ENCODE peak calls at places on chromosomes 1 and 21, in ten cellular contexts. Y is foreskin fibroblast; G is posterior vena cava; W is stomach; I is glutamatergic neuron; S is neuronal stem cell; B is activated T-cell treated with anti-CD3 and anti-CD28 coated beads, Interleukin-2, amount 50 U/mL, for 72 hours; O is caudate nucleus; E is stimulated activated CD8-positive, alpha-beta memory T cell treated with anti-CD3 and anti-CD28 coated beads, Interleukin-15, amount 100 ng/mL, for 4 hours; J is fibroblast of lung. K is an unnamed sample.

GRCh38 chr1:71154454-71154853 is 73.6 kb upstream of the ZRANB2 start:
- DNase-seq in Y (no peak), G (no peak), W (no peak), I (no peak), S (no peak), B (no peak), O (no peak), E (no peak), J (no peak), K (no peak)

GRCh38 chr1:109229531-109230127 is 15.9 kb downstream of the SARS1 start:
- DNase-seq in Y (no peak), G (no peak), W (no peak), I (peak; percentile 70), S (peak; percentile 94), B (no peak), O (peak; percentile 85), E (no peak), J (no peak), K (no peak)

GRCh38 chr1:59766463-59766862 is 48.3 kb upstream of the HOOK1 start:
- DNase-seq in Y (peak; percentile 52), G (no peak), W (no peak), I (no peak), S (no peak), B (no peak), O (no peak), E (no peak), J (no peak), K (no peak)

GRCh38 chr1:16032388-16033100 is 10.7 kb downstream of the CLCNKA start:
- DNase-seq in Y (peak; percentile 93), G (peak; percentile 95), W (peak; percentile 88), I (peak; percentile 95), S (peak; percentile 88), B (peak; percentile 74), O (peak; percentile 59), E (no peak), J (peak; percentile 79), K (no peak)

GRCh38 chr1:183522104-183522503 is 49.8 kb downstream of the SMG7 start:
- DNase-seq in Y (no peak), G (no peak), W (no peak), I (no peak), S (no peak), B (no peak), O (no peak), E (no peak), J (no peak), K (no peak)

GRCh38 chr1:191671236-191671635 is 487.0 kb upstream of the RGS18 start:
- DNase-seq in Y (peak; percentile 70), G (no peak), W (no peak), I (no peak), S (no peak), B (no peak), O (no peak), E (no peak), J (peak; percentile 78), K (no peak)

GRCh38 chr1:11059990-11060948 is at the start of gene SRM:
- DNase-seq in Y (peak; percentile 98), G (peak; percentile 97), W (peak; percentile 95), I (peak; percentile 94), S (peak; percentile 90), B (peak; percentile 96), O (peak; percentile 88), E (peak; percentile 89), J (peak; percentile 86), K (peak; percentile 76)

GRCh38 chr21:16179732-16180131 is 449.9 kb downstream of the USP25 start:
- DNase-seq in Y (no peak), G (no peak), W (no peak), I (no peak), S (no peak), B (no peak), O (no peak), E (no peak), J (peak; percentile 37), K (no peak)

GRCh38 chr1:22408180-22408579 is 43.5 kb upstream of the ZBTB40 start:
- DNase-seq in Y (no peak), G (no peak), W (no peak), I (peak; percentile 48), S (no peak), B (no peak), O (no peak), E (no peak), J (no peak), K (no peak)

GRCh38 chr1:43978264-43978550 is 803 bp upstream of the B4GALT2 start:
- DNase-seq in Y (no peak), G (no peak), W (no peak), I (no peak), S (no peak), B (no peak), O (no peak), E (no peak), J (no peak), K (no peak)

GRCh38 chr1:203215573-203215972 is 13.9 kb downstream of the CHIT1 start:
- DNase-seq in Y (no peak), G (no peak), W (no peak), I (peak; percentile 29), S (no peak), B (no peak), O (no peak), E (no peak), J (no peak), K (no peak)

GRCh38 chr1:165884690-165885304 is 57.4 kb downstream of the UCK2 start:
- DNase-seq in Y (no peak), G (no peak), W (no peak), I (no peak), S (no peak), B (no peak), O (no peak), E (no peak), J (no peak), K (no peak)

GRCh38 chr1:8073116-8073855 is 47.2 kb upstream of the ERRFI1 start:
- DNase-seq in Y (no peak), G (no peak), W (no peak), I (no peak), S (no peak), B (no peak), O (no peak), E (no peak), J (no peak), K (no peak)

GRCh38 chr21:45289655-45290515 is 2.2 kb upstream of the POFUT2 start:
- DNase-seq in Y (peak; percentile 49), G (no peak), W (peak; percentile 18), I (no peak), S (no peak), B (no peak), O (no peak), E (no peak), J (peak; percentile 20), K (no peak)

GRCh38 chr1:226362346-226362745 is 45.5 kb downstream of the PARP1 start:
- DNase-seq in Y (no peak), G (no peak), W (no peak), I (no peak), S (no peak), B (no peak), O (no peak), E (no peak), J (no peak), K (no peak)

GRCh38 chr1:2046225-2046917 is 3.8 kb upstream of the PRKCZ start:
- DNase-seq in Y (peak; percentile 19), G (no peak), W (peak; percentile 90), I (peak; percentile 78), S (no peak), B (peak; percentile 72), O (no peak), E (no peak), J (peak; percentile 9), K (no peak)

GRCh38 chr1:244839656-244840055 is 4.2 kb downstream of the COX20 start:
- DNase-seq in Y (no peak), G (no peak), W (no peak), I (no peak), S (no peak), B (no peak), O (no peak), E (no peak), J (peak; percentile 74), K (no peak)

GRCh38 chr1:203324103-203325003 is 19.0 kb downstream of the BTG2 start:
- DNase-seq in Y (no peak), G (no peak), W (no peak), I (peak; percentile 24), S (no peak), B (peak; percentile 53), O (no peak), E (no peak), J (no peak), K (peak; percentile 58)

GRCh38 chr1:228737613-228738012 is 2.3 kb downstream of the RHOU start:
- DNase-seq in Y (no peak), G (no peak), W (no peak), I (no peak), S (no peak), B (no peak), O (no peak), E (no peak), J (no peak), K (no peak)

GRCh38 chr21:44432841-44433790 is 22.2 kb upstream of the LRRC3 start:
- DNase-seq in Y (no peak), G (peak; percentile 68), W (no peak), I (no peak), S (no peak), B (no peak), O (no peak), E (no peak), J (no peak), K (no peak)

GRCh38 chr1:210302501-210302900 is 26.2 kb upstream of the HHAT start:
- DNase-seq in Y (no peak), G (no peak), W (no peak), I (no peak), S (no peak), B (no peak), O (no peak), E (no peak), J (no peak), K (no peak)

GRCh38 chr1:183567584-183567983 is 22.7 kb downstream of the NCF2 start:
- DNase-seq in Y (peak; percentile 43), G (peak; percentile 88), W (peak; percentile 59), I (no peak), S (no peak), B (peak; percentile 27), O (no peak), E (no peak), J (peak; percentile 56), K (no peak)

GRCh38 chr1:92486251-92487077 is at the start of gene GFI1:
- DNase-seq in Y (peak; percentile 33), G (peak; percentile 81), W (peak; percentile 41), I (peak; percentile 63), S (peak; percentile 35), B (peak; percentile 86), O (no peak), E (peak; percentile 63), J (no peak), K (peak; percentile 37)

GRCh38 chr1:174818951-174819350 is 180.8 kb upstream of the CACYBP start:
- DNase-seq in Y (peak; percentile 18), G (no peak), W (no peak), I (no peak), S (no peak), B (no peak), O (no peak), E (no peak), J (peak; percentile 36), K (no peak)

GRCh38 chr21:29641001-29641634 is 298.7 kb downstream of the GRIK1 start:
- DNase-seq in Y (no peak), G (no peak), W (no peak), I (no peak), S (no peak), B (no peak), O (no peak), E (no peak), J (no peak), K (no peak)

GRCh38 chr1:212600980-212601379 is 7.6 kb upstream of the ATF3 start:
- DNase-seq in Y (peak; percentile 54), G (no peak), W (no peak), I (no peak), S (no peak), B (no peak), O (no peak), E (no peak), J (no peak), K (no peak)

GRCh38 chr1:190168116-190168515 is 309.5 kb downstream of the BRINP3 start:
- DNase-seq in Y (peak; percentile 80), G (no peak), W (no peak), I (no peak), S (no peak), B (no peak), O (no peak), E (no peak), J (peak; percentile 97), K (no peak)